ENCODE peak calls at places on chromosome 16, in four cellular contexts. One of them, this sample, is unnamed.
A peak's percentile ranks its signal among the peaks of the same experiment; 100 is the strongest.

GRCh38 chr16:51164167-51164566 is 13.1 kb upstream of the SALL1 start:
- DNase-seq in psoas muscle: no peak
- DNase-seq in CD8-positive, alpha-beta T cell: no peak
- DNase-seq in GM23338: no peak
- DNase-seq in this sample: no peak

GRCh38 chr16:17343028-17343427 is 127.7 kb downstream of the XYLT1 start:
- DNase-seq in CD8-positive, alpha-beta T cell: peak; percentile 18
- DNase-seq in GM23338: no peak
- DNase-seq in psoas muscle: no peak
- DNase-seq in this sample: no peak

GRCh38 chr16:71461686-71462648 is at the start of gene ZNF23:
- DNase-seq in GM23338: peak; percentile 83
- DNase-seq in CD8-positive, alpha-beta T cell: peak; percentile 69
- DNase-seq in psoas muscle: peak; percentile 92
- DNase-seq in this sample: peak; percentile 85

GRCh38 chr16:79601092-79601977 is 798 bp upstream of the MAF start:
- DNase-seq in psoas muscle: peak; percentile 75
- DNase-seq in GM23338: peak; percentile 52
- DNase-seq in CD8-positive, alpha-beta T cell: peak; percentile 19
- DNase-seq in this sample: peak; percentile 41

GRCh38 chr16:11560701-11561439 is 25.8 kb downstream of the LITAF start:
- DNase-seq in CD8-positive, alpha-beta T cell: peak; percentile 60
- DNase-seq in psoas muscle: peak; percentile 70
- DNase-seq in GM23338: peak; percentile 59
- DNase-seq in this sample: peak; percentile 30

GRCh38 chr16:24775455-24775854 is 46.0 kb downstream of the TNRC6A start:
- DNase-seq in CD8-positive, alpha-beta T cell: no peak
- DNase-seq in psoas muscle: no peak
- DNase-seq in GM23338: no peak
- DNase-seq in this sample: no peak

GRCh38 chr16:50067290-50067853 is 1.6 kb downstream of the HEATR3 start:
- DNase-seq in GM23338: peak; percentile 47
- DNase-seq in psoas muscle: no peak
- DNase-seq in CD8-positive, alpha-beta T cell: no peak
- DNase-seq in this sample: peak; percentile 16

GRCh38 chr16:77788196-77789084 is at the start of gene VAT1L:
- DNase-seq in CD8-positive, alpha-beta T cell: no peak
- DNase-seq in psoas muscle: no peak
- DNase-seq in GM23338: peak; percentile 78
- DNase-seq in this sample: no peak

GRCh38 chr16:16857603-16858283 is 478.8 kb downstream of the NPIPA7 start:
- DNase-seq in CD8-positive, alpha-beta T cell: no peak
- DNase-seq in psoas muscle: no peak
- DNase-seq in GM23338: no peak
- DNase-seq in this sample: no peak

GRCh38 chr16:49453983-49454382 is 80.4 kb downstream of the C16orf78 start:
- DNase-seq in GM23338: no peak
- DNase-seq in CD8-positive, alpha-beta T cell: no peak
- DNase-seq in psoas muscle: no peak
- DNase-seq in this sample: no peak

GRCh38 chr16:11263737-11264136 is 5.4 kb downstream of the TNP2 start:
- DNase-seq in CD8-positive, alpha-beta T cell: no peak
- DNase-seq in GM23338: no peak
- DNase-seq in psoas muscle: no peak
- DNase-seq in this sample: no peak

GRCh38 chr16:70466812-70467090 is 12.4 kb downstream of the FCSK start:
- DNase-seq in psoas muscle: no peak
- DNase-seq in GM23338: no peak
- DNase-seq in CD8-positive, alpha-beta T cell: no peak
- DNase-seq in this sample: no peak

GRCh38 chr16:10551881-10552280 is 28.5 kb downstream of the EMP2 start:
- DNase-seq in CD8-positive, alpha-beta T cell: no peak
- DNase-seq in GM23338: no peak
- DNase-seq in psoas muscle: no peak
- DNase-seq in this sample: no peak

GRCh38 chr16:11977206-11978041 is 890 bp downstream of the SNX29 start:
- DNase-seq in GM23338: no peak
- DNase-seq in CD8-positive, alpha-beta T cell: no peak
- DNase-seq in psoas muscle: peak; percentile 49
- DNase-seq in this sample: peak; percentile 55

GRCh38 chr16:50718061-50718760 is 23.7 kb upstream of the CYLD start:
- DNase-seq in psoas muscle: no peak
- DNase-seq in GM23338: no peak
- DNase-seq in CD8-positive, alpha-beta T cell: no peak
- DNase-seq in this sample: no peak

GRCh38 chr16:47726031-47726675 is 265.0 kb downstream of the PHKB start:
- DNase-seq in GM23338: no peak
- DNase-seq in CD8-positive, alpha-beta T cell: no peak
- DNase-seq in psoas muscle: no peak
- DNase-seq in this sample: no peak

DNA sequence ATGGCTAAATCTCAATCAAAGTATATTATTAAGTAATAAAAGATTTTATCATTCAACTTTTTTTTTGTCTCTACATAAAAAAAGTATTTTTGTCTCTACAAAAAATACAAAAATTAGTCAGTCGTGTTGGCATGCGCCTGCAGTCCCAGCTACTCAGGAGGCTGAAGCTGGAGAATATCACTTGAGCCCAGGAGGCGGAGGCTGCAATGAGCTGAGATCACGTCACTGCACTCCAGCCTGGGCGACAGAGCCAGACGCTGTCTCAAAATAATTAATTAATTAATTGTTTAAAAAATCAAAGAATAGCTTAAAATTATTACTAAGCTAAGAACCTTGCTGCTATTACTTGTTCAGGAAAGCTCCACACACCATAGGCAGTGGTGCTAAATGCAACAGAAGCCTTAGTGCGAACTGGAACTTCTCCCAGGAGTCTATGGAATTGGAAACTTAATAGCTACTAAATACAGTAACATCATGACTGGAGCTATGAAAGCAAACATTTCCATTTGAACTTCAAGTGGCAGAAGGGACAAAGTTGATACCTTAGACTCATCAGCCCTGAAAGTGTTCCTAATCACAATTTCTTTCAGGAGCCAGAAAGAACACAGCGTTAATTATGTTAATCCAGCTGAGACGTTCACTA is 22.6 kb downstream of the ADCY9 start:
- DNase-seq in GM23338: no peak
- DNase-seq in CD8-positive, alpha-beta T cell: no peak
- DNase-seq in psoas muscle: peak; percentile 70
- DNase-seq in this sample: no peak
- H3K27ac ChIP-seq in GM23338: no peak overlapping the region
- H3K27ac ChIP-seq in CD8-positive, alpha-beta T cell: no peak overlapping the region
- H3K27ac ChIP-seq in psoas muscle: peak overlapping the region; percentile 90
- H3K27ac ChIP-seq in this sample: no peak overlapping the region

DNA sequence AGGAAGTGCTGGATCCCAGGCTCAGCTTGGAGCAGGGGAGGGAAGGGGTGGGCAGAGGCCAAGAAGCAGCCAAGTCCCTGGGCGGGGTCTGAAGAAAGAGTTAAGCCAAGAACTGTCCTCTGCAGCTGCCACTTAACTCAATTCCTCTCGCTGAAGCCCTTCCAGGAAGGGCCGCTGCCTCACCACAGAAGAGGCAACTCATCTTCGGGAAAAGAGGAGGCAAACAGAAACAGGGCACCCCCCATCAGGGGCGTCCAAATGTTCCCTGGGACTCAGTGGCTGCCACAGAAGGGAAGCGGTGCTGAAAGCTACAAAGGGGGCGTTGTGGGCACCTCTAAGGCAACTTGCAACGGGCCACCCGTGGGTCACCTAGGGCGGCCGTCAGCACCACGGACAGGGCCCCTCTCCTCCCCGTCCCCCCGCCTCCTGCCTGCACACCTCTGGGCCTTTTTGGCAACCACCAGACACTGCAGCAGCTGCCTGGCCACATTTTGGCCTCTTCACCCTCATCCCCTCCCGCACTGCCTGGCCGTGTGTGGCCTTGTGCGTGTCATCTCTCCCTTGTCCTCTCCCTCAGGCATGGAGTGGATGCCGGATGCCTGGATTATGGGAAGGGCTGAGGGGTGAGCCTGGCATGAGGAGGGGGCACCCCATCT is 2.5 kb downstream of the TLCD3B start:
- DNase-seq in CD8-positive, alpha-beta T cell: no peak
- DNase-seq in psoas muscle: no peak
- DNase-seq in GM23338: peak; percentile 80
- DNase-seq in this sample: no peak
- H3K27ac ChIP-seq in CD8-positive, alpha-beta T cell: no peak overlapping the region
- H3K27ac ChIP-seq in psoas muscle: no peak overlapping the region
- H3K27ac ChIP-seq in GM23338: no peak overlapping the region
- H3K27ac ChIP-seq in this sample: no peak overlapping the region

DNA sequence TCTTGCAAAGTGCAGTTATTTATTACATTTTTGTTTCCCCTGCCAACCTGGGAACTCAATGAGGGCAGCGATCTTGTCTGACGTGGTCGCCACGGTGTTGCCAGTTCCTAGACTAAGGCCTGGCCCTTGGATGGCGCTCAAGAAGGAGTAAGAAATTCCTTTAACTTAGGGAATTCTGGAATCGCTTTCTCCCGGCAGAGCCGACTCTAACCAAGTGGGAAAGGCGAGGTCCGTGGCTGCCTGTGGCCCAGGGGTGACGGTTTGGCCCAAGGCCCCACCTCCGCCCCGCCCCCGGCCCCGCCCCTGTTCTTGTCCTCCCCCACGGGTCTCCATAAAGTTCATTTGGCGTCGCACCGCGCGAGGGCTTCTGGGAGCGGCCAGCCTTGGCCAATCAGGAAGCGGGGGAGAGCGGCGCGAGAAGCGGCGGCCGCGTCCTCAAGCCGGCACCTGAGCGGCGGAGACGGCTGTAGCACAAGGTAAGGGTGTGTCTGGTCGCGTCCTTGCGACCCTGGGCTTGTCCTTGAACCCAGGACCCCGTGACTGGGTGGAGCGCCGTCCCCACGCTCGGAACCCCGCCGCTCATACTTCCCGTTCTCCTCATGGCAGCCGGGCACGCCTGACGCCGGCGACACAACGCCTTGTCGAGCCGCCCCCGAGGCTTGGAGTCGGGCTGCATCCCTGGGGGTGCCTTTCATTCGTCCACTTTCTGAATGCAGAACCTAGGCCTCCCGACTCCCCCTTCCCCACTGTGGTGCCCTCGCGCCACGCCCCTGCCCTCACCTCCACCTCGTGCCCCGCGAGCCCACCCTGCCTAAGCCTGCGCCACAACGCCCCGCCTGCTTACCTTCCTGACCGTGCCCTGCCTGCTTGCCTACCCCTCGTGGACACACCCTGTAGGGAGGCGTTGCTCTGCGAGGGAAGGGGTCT is at the start of gene NUP93:
- DNase-seq in CD8-positive, alpha-beta T cell: peak; percentile 82
- DNase-seq in psoas muscle: peak; percentile 96
- DNase-seq in GM23338: peak; percentile 96
- DNase-seq in this sample: peak; percentile 93
- H3K27ac ChIP-seq in CD8-positive, alpha-beta T cell: peak within 1 kb of the TSS; percentile 81
- H3K27ac ChIP-seq in psoas muscle: peak within 1 kb of the TSS; percentile 84
- H3K27ac ChIP-seq in GM23338: peak within 1 kb of the TSS; percentile 63
- H3K27ac ChIP-seq in this sample: peak within 1 kb of the TSS; percentile 81

GRCh38 chr16:2040031-2040430 is 7.6 kb downstream of the NTHL1 start:
- DNase-seq in CD8-positive, alpha-beta T cell: no peak
- DNase-seq in psoas muscle: no peak
- DNase-seq in GM23338: no peak
- DNase-seq in this sample: no peak
- H3K27ac ChIP-seq in CD8-positive, alpha-beta T cell: no peak overlapping the region
- H3K27ac ChIP-seq in psoas muscle: peak overlapping the region; percentile 63
- H3K27ac ChIP-seq in GM23338: no peak overlapping the region
- H3K27ac ChIP-seq in this sample: peak overlapping the region; percentile 78

DNA sequence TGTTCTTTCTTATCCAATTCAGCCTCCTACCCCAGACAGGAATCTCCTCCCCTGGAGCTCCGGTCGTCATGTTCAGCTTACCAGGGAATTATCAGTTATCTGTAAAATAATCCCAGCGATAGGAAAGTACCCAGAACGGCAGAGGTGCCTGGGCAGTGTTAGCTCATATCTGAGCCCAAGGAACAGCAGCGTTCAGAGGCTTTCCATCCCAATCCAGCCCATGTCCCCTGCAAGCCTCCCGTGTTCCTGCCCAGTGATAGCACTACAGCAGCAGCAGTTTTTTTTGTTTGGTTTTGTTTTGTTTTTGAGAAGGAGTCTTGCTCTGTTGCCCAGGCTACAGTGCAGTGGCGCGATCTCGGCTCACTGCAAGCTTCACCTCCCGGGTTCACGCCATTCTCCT is 158.2 kb downstream of the CMIP start:
- DNase-seq in GM23338: no peak
- DNase-seq in CD8-positive, alpha-beta T cell: no peak
- DNase-seq in psoas muscle: no peak
- DNase-seq in this sample: no peak
- H3K27ac ChIP-seq in GM23338: peak overlapping the region; percentile 26
- H3K27ac ChIP-seq in CD8-positive, alpha-beta T cell: no peak overlapping the region
- H3K27ac ChIP-seq in psoas muscle: no peak overlapping the region
- H3K27ac ChIP-seq in this sample: peak overlapping the region; percentile 49

This sample was measured in RWPE1.